ENCODE peak calls at places on chromosome 5, in nine cellular contexts. G is lower lobe of right lung; D is neural progenitor cell; C is PC-3; J is RWPE2; S is IMR-90; M is kidney; H is psoas muscle; X is CD8-positive, alpha-beta memory T cell. Z is an unnamed sample.

GRCh38 chr5:141809697-141810096 is 68.5 kb downstream of the PCDH1 start:
- DNase-seq in X (no peak), M (no peak), C (no peak), S (no peak), H (no peak), D (no peak), J (no peak), G (no peak), Z (no peak)

GRCh38 chr5:123044926-123045617 is 8.5 kb upstream of the PPIC start:
- DNase-seq in J (no peak), S (no peak), G (no peak), H (no peak), D (no peak), X (no peak), M (no peak), C (no peak), Z (no peak)

GRCh38 chr5:142819292-142819691 is 49.1 kb downstream of the ARHGAP26 start:
- DNase-seq in X (no peak), S (no peak), H (no peak), D (no peak), M (no peak), J (no peak), G (no peak), C (peak; percentile 87), Z (no peak)

GRCh38 chr5:58456486-58456885 is 3.4 kb downstream of the PLK2 start:
- DNase-seq in G (no peak), M (no peak), X (no peak), D (no peak), J (no peak), C (no peak), S (no peak), H (no peak), Z (no peak)

GRCh38 chr5:174601937-174602336 is 122.4 kb upstream of the MSX2 start:
- DNase-seq in C (peak; percentile 44), D (no peak), G (no peak), S (peak; percentile 46), M (no peak), J (no peak), X (no peak), H (no peak), Z (no peak)

GRCh38 chr5:124527220-124527991 is 219.0 kb downstream of the ZNF608 start:
- DNase-seq in M (no peak), D (peak; percentile 39), J (no peak), S (peak; percentile 21), X (no peak), C (peak; percentile 64), H (no peak), G (no peak), Z (no peak)

GRCh38 chr5:168234133-168234532 is 57.3 kb upstream of the WWC1 start:
- DNase-seq in S (no peak), J (no peak), X (no peak), C (no peak), D (no peak), G (no peak), H (no peak), M (no peak), Z (no peak)

GRCh38 chr5:127754259-127754658 is 51.1 kb downstream of the CCDC192 start:
- DNase-seq in S (peak; percentile 78), C (peak; percentile 22), D (no peak), M (no peak), J (no peak), H (no peak), X (no peak), G (no peak), Z (no peak)

GRCh38 chr5:25688156-25688555 is 1043.4 kb upstream of the CDH10 start:
- DNase-seq in M (no peak), S (no peak), G (no peak), J (no peak), X (no peak), C (no peak), H (no peak), D (no peak), Z (peak; percentile 48)

GRCh38 chr5:127031147-127031862 is 947 bp upstream of the MARCHF3 start:
- DNase-seq in X (no peak), J (no peak), S (no peak), G (peak; percentile 61), H (peak; percentile 14), M (peak; percentile 83), C (no peak), D (peak; percentile 57), Z (no peak)

GRCh38 chr5:168659286-168659847 is 80.2 kb upstream of the PANK3 start:
- DNase-seq in X (no peak), D (no peak), C (no peak), G (no peak), H (no peak), S (no peak), M (no peak), J (no peak), Z (no peak)

GRCh38 chr5:61329729-61330128 is 2.3 kb upstream of the ZSWIM6 start:
- DNase-seq in H (no peak), S (peak; percentile 67), X (no peak), D (peak; percentile 49), M (no peak), G (no peak), J (no peak), C (peak; percentile 26), Z (no peak)

GRCh38 chr5:886051-886450 is 6.5 kb downstream of the BRD9 start:
- DNase-seq in X (no peak), H (no peak), G (no peak), C (no peak), D (no peak), J (no peak), S (no peak), M (no peak), Z (no peak)

GRCh38 chr5:65823174-65823573 is 101.2 kb downstream of the NLN start:
- DNase-seq in X (no peak), S (peak; percentile 23), D (no peak), H (no peak), C (peak; percentile 9), M (no peak), G (no peak), J (no peak), Z (no peak)

GRCh38 chr5:3179220-3179619 is 416.4 kb upstream of the IRX1 start:
- DNase-seq in J (no peak), H (no peak), S (no peak), C (no peak), X (no peak), D (peak; percentile 33), G (no peak), M (no peak), Z (no peak)

GRCh38 chr5:148970228-148970627 is 92.6 kb downstream of the SH3TC2 start:
- DNase-seq in H (no peak), X (no peak), S (no peak), G (peak; percentile 54), C (peak; percentile 84), M (no peak), D (peak; percentile 28), J (no peak), Z (no peak)

GRCh38 chr5:97136471-97136870 is 5.9 kb downstream of the LIX1 start:
- DNase-seq in M (no peak), J (no peak), C (no peak), G (no peak), D (no peak), H (no peak), S (no peak), X (no peak), Z (no peak)

GRCh38 chr5:97133106-97133505 is 9.3 kb downstream of the LIX1 start:
- DNase-seq in X (no peak), J (no peak), M (no peak), H (no peak), S (no peak), D (no peak), G (no peak), C (no peak), Z (no peak)

GRCh38 chr5:97135868-97136267 is 6.5 kb downstream of the LIX1 start:
- DNase-seq in D (no peak), M (no peak), X (no peak), S (no peak), J (no peak), H (no peak), G (no peak), C (no peak), Z (no peak)

GRCh38 chr5:97131139-97131710 is 11.2 kb downstream of the LIX1 start:
- DNase-seq in S (peak; percentile 56), G (no peak), H (no peak), J (no peak), C (no peak), M (no peak), D (no peak), X (no peak), Z (no peak)

GRCh38 chr5:97134634-97135033 is 7.8 kb downstream of the LIX1 start:
- DNase-seq in M (no peak), C (no peak), S (no peak), J (no peak), D (peak; percentile 90), H (no peak), G (no peak), X (no peak), Z (no peak)
- H3K4me1 ChIP-seq in M (no peaks in the 10 kb centered on the region), C (no peaks in the 10 kb centered on the region), S (no peaks in the 10 kb centered on the region), J (no peaks in the 10 kb centered on the region), D (peaks cover 89% of the 10 kb centered on the region), H (no peaks in the 10 kb centered on the region), G (no peaks in the 10 kb centered on the region), X (peaks cover 3% of the 10 kb centered on the region), Z (no peaks in the 10 kb centered on the region)

DNA sequence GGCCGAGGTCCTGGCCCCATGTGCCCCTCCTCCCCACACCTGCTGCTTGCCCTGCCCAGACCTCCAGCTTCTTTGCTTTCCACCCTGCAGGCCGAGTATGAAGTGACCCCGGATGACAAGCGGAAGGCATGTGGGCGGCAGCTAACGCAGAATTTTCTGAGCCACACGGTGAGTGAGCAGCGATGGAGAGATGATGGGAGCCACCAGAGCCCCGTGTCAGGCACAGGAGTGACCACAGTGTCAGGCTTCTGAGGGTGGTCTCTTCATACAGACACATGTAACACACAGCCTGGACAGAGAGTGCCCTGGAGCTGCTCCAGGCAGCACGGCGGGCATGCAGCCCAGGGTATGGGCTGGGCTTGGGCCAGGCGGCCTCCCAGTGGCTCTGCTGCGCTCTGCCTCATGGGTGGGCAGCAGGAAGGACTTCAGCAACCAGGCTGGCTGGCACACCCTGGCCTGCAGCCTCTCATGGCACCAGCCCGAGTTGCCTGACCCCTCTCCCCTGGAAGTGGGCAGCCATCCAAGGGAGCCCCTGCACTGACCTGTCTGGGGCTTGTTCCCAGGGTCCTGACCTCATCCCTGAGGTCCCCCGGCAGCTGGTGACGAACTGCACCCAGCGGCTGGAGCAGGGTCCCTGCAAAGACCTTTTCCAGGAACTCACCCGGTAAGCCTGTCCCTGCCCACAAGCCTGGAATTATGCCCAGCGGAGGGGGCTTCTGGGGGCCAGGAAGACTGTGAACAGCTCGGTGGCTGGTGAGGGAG is 5.8 kb downstream of the GRK6 start:
- DNase-seq in G (no peak), H (no peak), J (no peak), X (no peak), M (no peak), S (no peak), D (no peak), C (no peak), Z (no peak)
- H3K4me1 ChIP-seq in G (peaks cover 56% of the 10 kb centered on the region), H (peaks cover 28% of the 10 kb centered on the region), J (no peaks in the 10 kb centered on the region), X (peaks cover 97% of the 10 kb centered on the region), M (peaks cover 8% of the 10 kb centered on the region), S (peaks cover 7% of the 10 kb centered on the region), D (peaks cover 7% of the 10 kb centered on the region), C (peaks cover 8% of the 10 kb centered on the region), Z (peaks cover 49% of the 10 kb centered on the region)

GRCh38 chr5:170748986-170749385 is 34.5 kb upstream of the GABRP start:
- DNase-seq in C (no peak), M (no peak), D (no peak), J (no peak), H (no peak), S (no peak), X (no peak), G (no peak), Z (no peak)
- H3K4me1 ChIP-seq in C (no peaks in the 10 kb centered on the region), M (peaks cover 26% of the 10 kb centered on the region), D (peaks cover 23% of the 10 kb centered on the region), J (peaks cover 46% of the 10 kb centered on the region), H (no peaks in the 10 kb centered on the region), S (peaks cover 2% of the 10 kb centered on the region), X (no peaks in the 10 kb centered on the region), G (peaks cover 29% of the 10 kb centered on the region), Z (no peaks in the 10 kb centered on the region)

GRCh38 chr5:90563161-90563560 is 4.6 kb downstream of the ADGRV1 start:
- DNase-seq in C (no peak), S (no peak), H (no peak), D (no peak), G (no peak), M (no peak), J (no peak), X (no peak), Z (no peak)
- H3K4me1 ChIP-seq in C (peaks cover 35% of the 10 kb centered on the region), S (no peaks in the 10 kb centered on the region), H (peaks cover 5% of the 10 kb centered on the region), D (peaks cover 43% of the 10 kb centered on the region), G (peaks cover 9% of the 10 kb centered on the region), M (peaks cover 3% of the 10 kb centered on the region), J (peaks cover 2% of the 10 kb centered on the region), X (no peaks in the 10 kb centered on the region), Z (no peaks in the 10 kb centered on the region)